ENCODE peak calls at places on chromosomes 16 and 17, in six cellular contexts. X is cardiac fibroblast; G is H7; B is left ventricle myocardium inferior; Q is CD8-positive, alpha-beta memory T cell; M is BJ. W is an unnamed sample.

GRCh38 chr17:57615836-57616235 is 129.3 kb downstream of the CCDC182 start:
- DNase-seq in Q (no peak), B (no peak), G (no peak), M (no peak), X (no peak), W (no peak)

GRCh38 chr16:79071424-79071823 is 529.1 kb downstream of the MAF start:
- DNase-seq in M (no peak), G (no peak), Q (no peak), X (no peak), B (no peak), W (no peak)

GRCh38 chr17:78664476-78665384 is 87.5 kb upstream of the DNAH17 start:
- DNase-seq in X (peak), Q (no peak), G (no peak), M (no peak), B (no peak), W (no peak)

GRCh38 chr17:80990921-80991644 is 558 bp upstream of the CHMP6 start:
- DNase-seq in B (no peak), M (no peak), G (peak), Q (no peak), X (no peak), W (no peak)

GRCh38 chr17:14245002-14245401 is 8.3 kb upstream of the CDRT15 start:
- DNase-seq in Q (no peak), G (peak), B (no peak), M (no peak), X (no peak), W (no peak)

GRCh38 chr16:83835972-83836566 is 28.3 kb downstream of the HSBP1 start:
- DNase-seq in X (peak), Q (no peak), G (no peak), M (peak), B (no peak), W (peak)

GRCh38 chr17:82287849-82288601 is 14.5 kb upstream of the CSNK1D start:
- DNase-seq in Q (no peak), B (peak), X (peak), G (no peak), M (peak), W (peak)

GRCh38 chr17:40810505-40810904 is 10.7 kb upstream of the KRT28 start:
- DNase-seq in G (no peak), B (no peak), M (no peak), X (no peak), Q (no peak), W (no peak)

GRCh38 chr17:46191332-46192210 is 1.7 kb downstream of the KANSL1 start:
- DNase-seq in G (peak), M (no peak), B (no peak), X (peak), Q (no peak), W (no peak)

GRCh38 chr17:57597531-57598453 is 147.3 kb downstream of the CCDC182 start:
- DNase-seq in B (peak), Q (no peak), M (peak), X (peak), G (peak), W (peak)

GRCh38 chr16:56608876-56609462 is 585 bp downstream of the MT2A start:
- DNase-seq in M (no peak), Q (no peak), G (no peak), X (peak), B (no peak), W (no peak)

GRCh38 chr17:7405413-7405881 is 1.6 kb upstream of the TMEM256 start:
- DNase-seq in Q (no peak), B (no peak), X (no peak), G (peak), M (no peak), W (no peak)
- H3K4me3 ChIP-seq in Q (peak), B (peak), X (peak), G (peak), M (peak), W (peak)

GRCh38 chr17:17820457-17821158 is 16.2 kb downstream of the SREBF1 start:
- DNase-seq in Q (no peak), B (no peak), G (no peak), M (no peak), X (no peak), W (no peak)

GRCh38 chr17:17824119-17824779 is 12.5 kb downstream of the SREBF1 start:
- DNase-seq in M (no peak), Q (no peak), B (no peak), G (peak), X (no peak), W (no peak)

GRCh38 chr17:17823433-17824118 is 13.2 kb downstream of the SREBF1 start:
- DNase-seq in M (no peak), B (peak), G (peak), Q (peak), X (peak), W (peak)

GRCh38 chr17:17820046-17820445 is 16.7 kb downstream of the SREBF1 start:
- DNase-seq in M (no peak), G (no peak), Q (no peak), B (no peak), X (no peak), W (no peak)

DNA sequence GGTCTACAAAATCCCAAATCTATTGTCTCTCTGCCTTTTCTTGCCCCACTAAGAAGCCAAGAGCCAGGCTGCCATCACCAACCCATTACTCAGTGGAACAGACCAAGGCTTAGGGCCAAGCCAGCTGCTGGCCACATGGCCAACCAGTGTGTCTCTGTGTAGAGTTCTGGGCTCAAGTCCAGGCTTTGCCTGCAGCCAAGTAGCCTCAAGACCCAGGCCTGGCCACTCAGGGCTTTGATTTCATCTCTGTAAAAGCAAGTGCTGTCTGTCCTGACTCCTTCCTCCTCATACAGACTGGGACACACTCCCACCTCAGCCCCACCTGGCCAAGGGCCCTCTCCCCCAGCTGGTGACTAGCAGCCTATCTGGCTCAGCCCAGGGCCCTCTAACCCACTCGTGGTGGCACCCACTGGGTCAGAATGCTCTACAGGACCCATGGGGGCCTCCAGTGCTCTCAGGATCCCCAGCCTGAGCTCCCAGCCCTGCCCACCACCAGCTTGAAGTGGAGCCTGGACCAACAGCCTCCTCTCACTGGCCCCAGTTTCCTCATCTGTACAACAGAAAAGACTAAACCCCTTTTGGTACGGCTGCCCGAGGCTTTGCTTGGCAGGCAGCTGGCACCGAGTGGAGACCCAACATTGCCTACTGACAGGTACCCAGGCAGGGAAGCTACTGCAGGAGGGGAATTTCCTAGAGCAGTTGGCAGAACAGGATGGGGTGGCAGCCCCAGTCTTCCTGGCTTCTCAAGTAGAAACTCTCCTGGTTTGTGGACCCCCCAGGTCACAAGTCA is 14.4 kb downstream of the SREBF1 start:
- DNase-seq in M (peak), G (no peak), B (peak), X (peak), Q (no peak), W (peak)
- H3K4me3 ChIP-seq in M (no peak), G (no peak), B (peak), X (peak), Q (peak), W (no peak)

DNA sequence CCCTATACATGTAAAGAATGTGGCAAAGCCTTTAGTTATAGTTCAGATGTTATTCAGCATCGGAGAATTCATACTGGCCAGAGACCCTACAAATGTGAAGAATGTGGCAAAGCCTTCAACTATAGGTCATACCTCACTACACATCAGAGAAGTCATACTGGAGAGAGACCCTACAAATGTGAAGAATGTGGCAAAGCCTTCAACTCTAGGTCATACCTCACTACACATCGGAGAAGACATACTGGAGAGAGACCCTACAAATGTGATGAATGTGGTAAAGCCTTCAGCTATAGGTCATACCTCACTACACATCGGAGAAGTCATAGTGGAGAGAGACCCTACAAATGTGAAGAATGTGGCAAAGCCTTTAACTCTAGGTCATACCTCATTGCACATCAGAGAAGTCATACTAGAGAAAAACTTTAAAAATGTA is 42.5 kb downstream of the ZNF267 start:
- DNase-seq in X (no peak), G (no peak), Q (no peak), B (no peak), M (no peak), W (no peak)
- H3K4me3 ChIP-seq in X (no peak), G (no peak), Q (no peak), B (no peak), M (no peak), W (no peak)

GRCh38 chr17:36833279-36833678 is 104.0 kb upstream of the LHX1 start:
- DNase-seq in M (no peak), X (no peak), B (no peak), Q (no peak), G (no peak), W (no peak)
- H3K4me3 ChIP-seq in M (no peak), X (no peak), B (no peak), Q (no peak), G (no peak), W (no peak)

DNA sequence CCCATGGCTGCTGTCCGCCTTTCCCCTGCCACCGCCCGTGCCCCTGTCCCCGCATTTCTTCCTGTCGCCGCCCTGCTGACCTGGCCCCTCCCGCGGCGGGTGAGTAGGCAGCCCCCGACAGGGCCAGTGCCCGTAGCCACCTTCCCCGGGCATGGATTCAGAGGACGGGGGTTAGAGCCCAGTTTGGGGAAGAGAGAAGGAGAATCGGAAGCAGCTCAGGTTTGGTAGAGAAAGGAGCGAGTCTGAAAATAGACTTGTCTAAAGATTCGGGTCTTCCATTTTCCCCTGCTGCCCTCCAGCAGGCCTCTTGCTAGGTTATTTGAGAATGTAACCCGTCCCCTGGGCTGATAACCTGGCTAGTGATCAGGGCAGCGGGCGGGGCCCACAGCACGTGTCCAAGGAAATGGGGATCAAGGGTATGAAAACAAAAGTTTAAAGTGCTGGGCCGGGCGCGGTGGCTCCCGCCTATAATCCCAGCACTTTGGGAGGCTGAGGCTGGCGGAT is 7.9 kb upstream of the CLDN9 start:
- DNase-seq in B (no peak), M (no peak), Q (no peak), G (peak), X (no peak), W (no peak)
- H3K4me3 ChIP-seq in B (peak), M (peak), Q (no peak), G (peak), X (no peak), W (no peak)

W was measured in brain microvascular endothelial cell.